ENCODE peak calls at places on chromosomes 7 and 10, in ten cellular contexts. M, D, F, W, U, Q, K, I, X and S are unnamed samples.

GRCh38 chr10:79139124-79139835 is 70.5 kb downstream of the ZMIZ1 start:
- DNase-seq in Q (peak; percentile 92), X (peak; percentile 72), W (peak; percentile 96), F (no peak), D (peak; percentile 30), K (no peak), U (no peak), I (no peak), M (no peak), S (peak; percentile 92)

GRCh38 chr7:47248797-47249196 is 333.1 kb downstream of the TNS3 start:
- DNase-seq in X (no peak), U (no peak), Q (no peak), I (no peak), D (no peak), K (no peak), M (no peak), W (no peak), F (no peak), S (no peak)

GRCh38 chr7:42151309-42151708 is 85.7 kb downstream of the GLI3 start:
- DNase-seq in U (no peak), F (no peak), K (no peak), M (no peak), I (no peak), D (peak; percentile 73), X (no peak), W (no peak), Q (no peak), S (peak; percentile 71)

GRCh38 chr10:11539191-11539868 is 72.1 kb downstream of the USP6NL start:
- DNase-seq in Q (peak; percentile 50), U (no peak), F (no peak), K (no peak), X (peak; percentile 31), I (no peak), D (peak; percentile 63), W (peak; percentile 31), M (no peak), S (peak; percentile 37)

GRCh38 chr10:118701529-118702323 is 53.0 kb downstream of the CACUL1 start:
- DNase-seq in M (no peak), D (no peak), U (no peak), F (no peak), W (no peak), I (no peak), X (no peak), Q (no peak), K (no peak), S (peak; percentile 23)

GRCh38 chr10:15433850-15434537 is 62.9 kb upstream of the FAM171A1 start:
- DNase-seq in I (peak; percentile 12), M (peak; percentile 34), Q (peak; percentile 60), W (peak; percentile 44), F (peak; percentile 40), K (no peak), U (no peak), D (peak; percentile 51), X (peak; percentile 56), S (peak; percentile 67)

GRCh38 chr7:32958046-32959025 is 1.1 kb downstream of the FKBP9 start:
- DNase-seq in X (peak; percentile 22), Q (peak; percentile 62), D (peak; percentile 13), M (peak; percentile 22), F (no peak), U (no peak), W (peak; percentile 7), K (no peak), I (no peak), S (peak; percentile 40)

GRCh38 chr7:90726120-90726519 is 130.0 kb downstream of the CDK14 start:
- DNase-seq in K (no peak), M (no peak), W (peak; percentile 36), X (peak; percentile 19), U (no peak), Q (peak; percentile 6), I (no peak), D (no peak), F (no peak), S (no peak)

GRCh38 chr10:72069751-72070501 is 18.4 kb downstream of the SPOCK2 start:
- DNase-seq in X (peak; percentile 30), I (no peak), D (no peak), W (no peak), Q (no peak), K (no peak), U (no peak), F (no peak), M (no peak), S (no peak)

GRCh38 chr10:95290801-95291633 is at the start of gene PDLIM1:
- DNase-seq in F (peak; percentile 85), Q (peak; percentile 66), M (peak; percentile 18), D (no peak), I (no peak), K (no peak), X (peak; percentile 72), W (peak; percentile 67), U (no peak), S (peak; percentile 86)

GRCh38 chr7:64879800-64880199 is 23.3 kb upstream of the ZNF273 start:
- DNase-seq in D (no peak), W (no peak), M (no peak), X (no peak), I (no peak), Q (no peak), K (no peak), F (no peak), U (no peak), S (no peak)

GRCh38 chr7:73397521-73397934 is 36.0 kb upstream of the FZD9 start:
- DNase-seq in M (no peak), K (no peak), D (no peak), U (no peak), I (no peak), Q (no peak), X (no peak), W (no peak), F (no peak), S (no peak)

GRCh38 chr7:15686957-15687644 is 618 bp upstream of the MEOX2 start:
- DNase-seq in F (no peak), Q (no peak), K (no peak), D (no peak), W (no peak), X (no peak), U (no peak), M (no peak), I (no peak), S (peak; percentile 6)

GRCh38 chr10:114304566-114305421 is 65.7 kb downstream of the VWA2 start:
- DNase-seq in X (no peak), D (no peak), I (peak; percentile 53), W (no peak), U (peak; percentile 11), M (peak; percentile 51), F (peak; percentile 64), K (peak; percentile 12), Q (no peak), S (no peak)

GRCh38 chr10:77746313-77746712 is 108.7 kb upstream of the KCNMA1 start:
- DNase-seq in W (peak; percentile 45), D (peak; percentile 34), X (peak; percentile 20), U (no peak), F (no peak), I (no peak), K (no peak), M (no peak), Q (peak; percentile 42), S (peak; percentile 78)